ENCODE peak calls at places on chromosomes 1 and 21, in five cellular contexts. One of them, this sample, is unnamed. For H3K4me1, the result is how much of the 10 kb centered on the place peaks cover.

GRCh38 chr21:27683292-27683691 is 716.4 kb upstream of the ADAMTS5 start:
- DNase-seq in heart left ventricle: no peak
- DNase-seq in adrenal gland: no peak
- DNase-seq in body of pancreas: no peak
- DNase-seq in endothelial cell of umbilical vein: no peak
- DNase-seq in this sample: no peak

GRCh38 chr1:235329139-235329808 is 904 bp downstream of the GGPS1 start:
- DNase-seq in heart left ventricle: no peak
- DNase-seq in adrenal gland: peak
- DNase-seq in body of pancreas: peak
- DNase-seq in endothelial cell of umbilical vein: no peak
- DNase-seq in this sample: peak

GRCh38 chr1:218364028-218364710 is 19.0 kb downstream of the TGFB2 start:
- DNase-seq in heart left ventricle: no peak
- DNase-seq in adrenal gland: no peak
- DNase-seq in body of pancreas: peak
- DNase-seq in endothelial cell of umbilical vein: peak
- DNase-seq in this sample: no peak

GRCh38 chr1:23622284-23622683 is 63.0 kb upstream of the ID3 start:
- DNase-seq in heart left ventricle: no peak
- DNase-seq in adrenal gland: no peak
- DNase-seq in body of pancreas: no peak
- DNase-seq in endothelial cell of umbilical vein: no peak
- DNase-seq in this sample: no peak

GRCh38 chr1:40633563-40634376 is 31.7 kb downstream of the RIMS3 start:
- DNase-seq in heart left ventricle: peak
- DNase-seq in adrenal gland: peak
- DNase-seq in body of pancreas: peak
- DNase-seq in endothelial cell of umbilical vein: no peak
- DNase-seq in this sample: peak

GRCh38 chr1:53592521-53592982 is 133.4 kb downstream of the DMRTB1 start:
- DNase-seq in heart left ventricle: peak
- DNase-seq in adrenal gland: peak
- DNase-seq in body of pancreas: peak
- DNase-seq in endothelial cell of umbilical vein: no peak
- DNase-seq in this sample: no peak

GRCh38 chr1:205572426-205572825 is 59.4 kb downstream of the ELK4 start:
- DNase-seq in heart left ventricle: no peak
- DNase-seq in adrenal gland: no peak
- DNase-seq in body of pancreas: no peak
- DNase-seq in endothelial cell of umbilical vein: no peak
- DNase-seq in this sample: no peak

GRCh38 chr1:182786223-182787001 is 3.2 kb upstream of the NPL start:
- DNase-seq in heart left ventricle: peak
- DNase-seq in adrenal gland: peak
- DNase-seq in body of pancreas: peak
- DNase-seq in endothelial cell of umbilical vein: peak
- DNase-seq in this sample: peak

GRCh38 chr1:183778006-183778405 is 26.9 kb upstream of the RGL1 start:
- DNase-seq in heart left ventricle: no peak
- DNase-seq in adrenal gland: no peak
- DNase-seq in body of pancreas: no peak
- DNase-seq in endothelial cell of umbilical vein: no peak
- DNase-seq in this sample: no peak

GRCh38 chr1:178774263-178774662 is 49.2 kb downstream of the RALGPS2 start:
- DNase-seq in heart left ventricle: no peak
- DNase-seq in adrenal gland: no peak
- DNase-seq in body of pancreas: no peak
- DNase-seq in endothelial cell of umbilical vein: peak
- DNase-seq in this sample: no peak

GRCh38 chr1:45508295-45509151 is 8.4 kb downstream of the MMACHC start:
- DNase-seq in heart left ventricle: peak
- DNase-seq in adrenal gland: no peak
- DNase-seq in body of pancreas: no peak
- DNase-seq in endothelial cell of umbilical vein: no peak
- DNase-seq in this sample: no peak

GRCh38 chr21:45874716-45875415 is 106.7 kb upstream of the COL6A1 start:
- DNase-seq in heart left ventricle: no peak
- DNase-seq in adrenal gland: peak
- DNase-seq in body of pancreas: peak
- DNase-seq in endothelial cell of umbilical vein: peak
- DNase-seq in this sample: peak

GRCh38 chr1:184740344-184740743 is 14.3 kb downstream of the EDEM3 start:
- DNase-seq in heart left ventricle: no peak
- DNase-seq in adrenal gland: no peak
- DNase-seq in body of pancreas: no peak
- DNase-seq in endothelial cell of umbilical vein: no peak
- DNase-seq in this sample: no peak

GRCh38 chr1:89629146-89629545 is 3.8 kb upstream of the LRRC8C start:
- DNase-seq in heart left ventricle: no peak
- DNase-seq in adrenal gland: no peak
- DNase-seq in body of pancreas: no peak
- DNase-seq in endothelial cell of umbilical vein: no peak
- DNase-seq in this sample: no peak

GRCh38 chr21:27519357-27519756 is 552.5 kb upstream of the ADAMTS5 start:
- DNase-seq in heart left ventricle: no peak
- DNase-seq in adrenal gland: no peak
- DNase-seq in body of pancreas: no peak
- DNase-seq in endothelial cell of umbilical vein: peak
- DNase-seq in this sample: peak

GRCh38 chr1:88549536-88549935 is 134.5 kb upstream of the PKN2 start:
- DNase-seq in heart left ventricle: no peak
- DNase-seq in adrenal gland: no peak
- DNase-seq in body of pancreas: no peak
- DNase-seq in endothelial cell of umbilical vein: peak
- DNase-seq in this sample: no peak
- TF ChIP-seq CTCF in heart left ventricle: peak
- TF ChIP-seq CTCF in adrenal gland: no peak
- TF ChIP-seq CTCF in body of pancreas: peak
- TF ChIP-seq CTCF in endothelial cell of umbilical vein: no peak
- TF ChIP-seq CTCF in this sample: peak

GRCh38 chr1:1432566-1432950 is 2.9 kb upstream of the VWA1 start:
- DNase-seq in heart left ventricle: no peak
- DNase-seq in adrenal gland: no peak
- DNase-seq in body of pancreas: peak
- DNase-seq in endothelial cell of umbilical vein: no peak
- DNase-seq in this sample: peak

GRCh38 chr1:1431845-1432565 is 3.5 kb upstream of the VWA1 start:
- DNase-seq in heart left ventricle: peak
- DNase-seq in adrenal gland: no peak
- DNase-seq in body of pancreas: peak
- DNase-seq in endothelial cell of umbilical vein: no peak
- DNase-seq in this sample: peak

GRCh38 chr1:1434131-1434811 is 1.2 kb upstream of the VWA1 start:
- DNase-seq in heart left ventricle: peak
- DNase-seq in adrenal gland: no peak
- DNase-seq in body of pancreas: peak
- DNase-seq in endothelial cell of umbilical vein: no peak
- DNase-seq in this sample: peak

GRCh38 chr1:1433804-1434130 is 1.7 kb upstream of the VWA1 start:
- DNase-seq in heart left ventricle: no peak
- DNase-seq in adrenal gland: no peak
- DNase-seq in body of pancreas: peak
- DNase-seq in endothelial cell of umbilical vein: peak
- DNase-seq in this sample: peak

GRCh38 chr1:1432951-1433803 is 2.3 kb upstream of the VWA1 start:
- DNase-seq in heart left ventricle: peak
- DNase-seq in adrenal gland: no peak
- DNase-seq in body of pancreas: peak
- DNase-seq in endothelial cell of umbilical vein: no peak
- DNase-seq in this sample: peak
- H3K4me1 ChIP-seq in heart left ventricle: half or more
- H3K4me1 ChIP-seq in adrenal gland: under half
- H3K4me1 ChIP-seq in body of pancreas: half or more
- H3K4me1 ChIP-seq in endothelial cell of umbilical vein: under half
- H3K4me1 ChIP-seq in this sample: under half

DNA sequence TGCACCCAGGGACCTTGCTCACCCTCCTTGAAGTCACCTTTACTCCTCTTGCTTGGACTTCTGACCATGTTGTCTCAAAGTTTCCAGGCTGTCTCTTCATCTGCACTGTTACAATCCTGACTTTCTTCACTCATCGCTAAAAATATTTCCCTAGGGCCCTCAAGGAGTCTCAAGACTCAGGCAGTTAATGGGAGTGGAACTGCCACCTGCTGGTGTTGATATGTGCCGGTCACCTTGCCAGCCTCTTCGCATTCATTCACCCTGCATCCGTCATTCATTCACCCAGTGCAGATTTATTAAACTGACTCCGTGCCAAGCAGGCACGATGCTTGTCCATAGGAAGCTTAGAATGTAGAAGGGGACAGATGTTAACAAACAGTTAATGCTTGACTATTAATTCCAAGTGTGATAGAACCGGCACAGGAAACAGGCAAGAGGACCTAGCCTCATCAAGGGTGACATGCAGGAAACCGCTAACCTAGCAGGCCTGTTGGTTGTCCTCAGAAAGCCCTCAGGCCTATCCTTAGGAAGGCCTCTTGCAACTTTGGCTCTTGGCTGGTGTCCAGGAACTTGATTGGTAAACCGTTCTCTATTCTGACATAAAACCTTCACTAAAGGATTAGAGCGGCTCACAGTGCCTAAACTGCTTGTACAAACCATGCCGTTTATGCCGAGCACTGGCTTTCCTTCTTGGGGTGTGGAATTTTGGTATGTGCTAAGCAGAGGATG is 342.2 kb downstream of the CAMTA1 start:
- DNase-seq in heart left ventricle: no peak
- DNase-seq in adrenal gland: no peak
- DNase-seq in body of pancreas: no peak
- DNase-seq in endothelial cell of umbilical vein: no peak
- DNase-seq in this sample: no peak
- TF ChIP-seq CTCF in heart left ventricle: no peak
- TF ChIP-seq CTCF in adrenal gland: no peak
- TF ChIP-seq CTCF in body of pancreas: no peak
- TF ChIP-seq CTCF in endothelial cell of umbilical vein: no peak
- TF ChIP-seq CTCF in this sample: no peak

GRCh38 chr1:43061803-43062202 is 103.1 kb upstream of the SLC2A1 start:
- DNase-seq in heart left ventricle: no peak
- DNase-seq in adrenal gland: no peak
- DNase-seq in body of pancreas: no peak
- DNase-seq in endothelial cell of umbilical vein: no peak
- DNase-seq in this sample: no peak
- H3K4me1 ChIP-seq in heart left ventricle: under half
- H3K4me1 ChIP-seq in adrenal gland: under half
- H3K4me1 ChIP-seq in body of pancreas: under half
- H3K4me1 ChIP-seq in endothelial cell of umbilical vein: under half
- H3K4me1 ChIP-seq in this sample: under half